ENCODE peak calls at places on chromosomes 1 and 21, in nine cellular contexts. Y is endodermal cell, Q is heart left ventricle, B is HepG2, X is lower lobe of right lung, P is coronary artery, N is ovary, E is lower leg skin, K is sigmoid colon. U is an unnamed sample.

GRCh38 chr1:30569384-30569783 is 154.0 kb downstream of the MATN1 start:
- DNase-seq in Y (no peak), Q (no peak), B (no peak), X (no peak), P (no peak), N (no peak), E (peak), K (no peak), U (no peak)

GRCh38 chr1:160837558-160838205 is 25.0 kb downstream of the CD244 start:
- DNase-seq in Y (no peak), Q (peak), B (no peak), X (peak), P (peak), N (peak), E (no peak), K (no peak), U (peak)

GRCh38 chr1:63691672-63692425 is 82.0 kb upstream of the ROR1 start:
- DNase-seq in Y (peak), Q (no peak), B (peak), X (no peak), P (no peak), N (peak), E (peak), K (peak), U (peak)

GRCh38 chr21:33682992-33683627 is 40.8 kb downstream of the ITSN1 start:
- DNase-seq in Y (no peak), Q (no peak), B (peak), X (no peak), P (no peak), N (no peak), E (no peak), K (no peak), U (peak)

GRCh38 chr1:181479137-181479745 is 4.1 kb upstream of the CACNA1E start:
- DNase-seq in Y (peak), Q (peak), B (peak), X (peak), P (no peak), N (peak), E (no peak), K (no peak), U (peak)

GRCh38 chr21:34372321-34372720 is 3.0 kb upstream of the SMIM11 start:
- DNase-seq in Y (peak), Q (no peak), B (peak), X (no peak), P (peak), N (no peak), E (no peak), K (no peak), U (no peak)

GRCh38 chr1:19651141-19651737 is 7.1 kb downstream of the NBL1 start:
- DNase-seq in Y (peak), Q (peak), B (peak), X (no peak), P (no peak), N (peak), E (no peak), K (peak), U (peak)

GRCh38 chr1:41914515-41914914 is 4.2 kb downstream of the HIVEP3 start:
- DNase-seq in Y (no peak), Q (no peak), B (no peak), X (no peak), P (no peak), N (no peak), E (no peak), K (no peak), U (no peak)

GRCh38 chr1:171226757-171227370 is 21.4 kb upstream of the FMO1 start:
- DNase-seq in Y (peak), Q (peak), B (peak), X (no peak), P (no peak), N (peak), E (peak), K (no peak), U (peak)

GRCh38 chr21:42417533-42417932 is 13.8 kb downstream of the UBASH3A start:
- DNase-seq in Y (no peak), Q (no peak), B (no peak), X (no peak), P (peak), N (no peak), E (no peak), K (no peak), U (no peak)

GRCh38 chr21:29194342-29194741 is 63.9 kb downstream of the MAP3K7CL start:
- DNase-seq in Y (no peak), Q (no peak), B (peak), X (no peak), P (no peak), N (no peak), E (no peak), K (no peak), U (no peak)

GRCh38 chr1:156897078-156897825 is 3.7 kb downstream of the PEAR1 start:
- DNase-seq in Y (peak), Q (no peak), B (no peak), X (no peak), P (no peak), N (no peak), E (no peak), K (no peak), U (peak)

GRCh38 chr1:214303106-214303505 is 22.1 kb downstream of the SMYD2 start:
- DNase-seq in Y (peak), Q (no peak), B (no peak), X (no peak), P (no peak), N (no peak), E (no peak), K (no peak), U (peak)

GRCh38 chr1:95850798-95851197 is 616.8 kb downstream of the RWDD3 start:
- DNase-seq in Y (no peak), Q (no peak), B (no peak), X (no peak), P (no peak), N (no peak), E (no peak), K (no peak), U (no peak)

GRCh38 chr1:84582802-84583587 is 8.8 kb upstream of the CTBS start:
- DNase-seq in Y (peak), Q (no peak), B (peak), X (no peak), P (no peak), N (no peak), E (no peak), K (no peak), U (peak)

GRCh38 chr1:92957020-92957734 is 4.1 kb downstream of the DIPK1A start:
- DNase-seq in Y (no peak), Q (no peak), B (no peak), X (no peak), P (no peak), N (no peak), E (no peak), K (no peak), U (no peak)

GRCh38 chr1:71170925-71171324 is 90.1 kb upstream of the ZRANB2 start:
- DNase-seq in Y (no peak), Q (no peak), B (no peak), X (no peak), P (no peak), N (no peak), E (no peak), K (no peak), U (no peak)

GRCh38 chr1:36796101-36796590 is 238.2 kb downstream of the GRIK3 start:
- DNase-seq in Y (no peak), Q (no peak), B (no peak), X (no peak), P (no peak), N (no peak), E (no peak), K (no peak), U (no peak)

GRCh38 chr1:192581131-192581927 is 5.8 kb downstream of the RGS1 start:
- DNase-seq in Y (no peak), Q (no peak), B (no peak), X (no peak), P (no peak), N (no peak), E (no peak), K (no peak), U (no peak)

GRCh38 chr1:227542153-227543120 is 20.9 kb upstream of the ZNF678 start:
- DNase-seq in Y (peak), Q (peak), B (peak), X (peak), P (peak), N (peak), E (peak), K (peak), U (peak)

GRCh38 chr1:24643362-24644346 is 552 bp downstream of the SRRM1 start:
- DNase-seq in Y (peak), Q (no peak), B (no peak), X (no peak), P (no peak), N (no peak), E (peak), K (no peak), U (no peak)

GRCh38 chr1:5711079-5711478 is 281.1 kb downstream of the NPHP4 start:
- DNase-seq in Y (peak), Q (no peak), B (no peak), X (peak), P (no peak), N (no peak), E (no peak), K (peak), U (no peak)

GRCh38 chr1:115767403-115767802 is 1.1 kb downstream of the CASQ2 start:
- DNase-seq in Y (no peak), Q (peak), B (no peak), X (no peak), P (no peak), N (no peak), E (no peak), K (no peak), U (no peak)

GRCh38 chr1:115765091-115765490 is 3.4 kb downstream of the CASQ2 start:
- DNase-seq in Y (no peak), Q (no peak), B (no peak), X (no peak), P (no peak), N (no peak), E (no peak), K (no peak), U (no peak)

GRCh38 chr1:115771847-115772457 is 3.4 kb upstream of the CASQ2 start:
- DNase-seq in Y (peak), Q (peak), B (peak), X (peak), P (peak), N (peak), E (peak), K (peak), U (peak)

GRCh38 chr1:115771094-115771846 is 2.8 kb upstream of the CASQ2 start:
- DNase-seq in Y (no peak), Q (no peak), B (no peak), X (no peak), P (no peak), N (no peak), E (no peak), K (no peak), U (no peak)

GRCh38 chr1:115768549-115768948 is at the start of gene CASQ2:
- DNase-seq in Y (no peak), Q (peak), B (no peak), X (no peak), P (peak), N (no peak), E (no peak), K (peak), U (no peak)
- H3K4me3 ChIP-seq in Y (no peak), Q (peak), B (no peak), X (no peak), P (peak), N (no peak), E (no peak), K (peak), U (no peak)

DNA sequence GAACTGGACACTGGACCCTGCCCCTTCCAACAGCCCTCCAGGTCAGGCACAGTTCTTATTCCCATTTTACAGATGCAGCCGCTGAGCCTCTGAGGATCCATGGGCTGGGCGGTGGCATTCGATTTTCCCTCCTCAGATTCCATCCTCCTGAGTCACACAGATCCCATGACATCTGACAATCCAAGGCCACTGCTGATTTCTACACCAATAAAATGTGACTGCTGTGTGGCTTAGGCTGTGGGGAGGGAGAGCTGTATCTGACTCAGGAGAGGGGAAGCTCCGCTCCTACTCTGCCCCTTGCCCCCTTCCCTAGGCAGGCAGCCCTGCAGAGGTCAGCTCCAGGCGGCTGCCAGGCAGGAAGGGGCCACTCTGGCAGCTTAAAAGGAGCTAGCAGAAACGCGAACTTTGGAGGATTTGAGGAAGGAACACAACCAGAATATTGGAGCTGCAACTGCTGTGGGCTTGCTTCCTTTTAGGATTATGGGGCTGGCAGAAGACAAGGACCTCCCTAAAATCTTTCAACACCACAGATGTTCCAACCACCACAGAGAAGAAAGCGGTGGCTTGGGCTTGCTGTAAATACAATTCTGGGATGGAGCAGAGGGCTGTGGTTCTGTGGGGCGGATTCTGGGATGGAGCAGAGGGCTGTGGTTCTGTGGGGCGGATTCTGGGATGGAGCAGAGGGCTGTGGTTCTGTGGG is 50.0 kb downstream of the MRPL37 start:
- DNase-seq in Y (peak), Q (no peak), B (peak), X (no peak), P (no peak), N (no peak), E (peak), K (no peak), U (peak)
- H3K4me3 ChIP-seq in Y (no peak), Q (no peak), B (no peak), X (no peak), P (no peak), N (no peak), E (no peak), K (no peak), U (no peak)

DNA sequence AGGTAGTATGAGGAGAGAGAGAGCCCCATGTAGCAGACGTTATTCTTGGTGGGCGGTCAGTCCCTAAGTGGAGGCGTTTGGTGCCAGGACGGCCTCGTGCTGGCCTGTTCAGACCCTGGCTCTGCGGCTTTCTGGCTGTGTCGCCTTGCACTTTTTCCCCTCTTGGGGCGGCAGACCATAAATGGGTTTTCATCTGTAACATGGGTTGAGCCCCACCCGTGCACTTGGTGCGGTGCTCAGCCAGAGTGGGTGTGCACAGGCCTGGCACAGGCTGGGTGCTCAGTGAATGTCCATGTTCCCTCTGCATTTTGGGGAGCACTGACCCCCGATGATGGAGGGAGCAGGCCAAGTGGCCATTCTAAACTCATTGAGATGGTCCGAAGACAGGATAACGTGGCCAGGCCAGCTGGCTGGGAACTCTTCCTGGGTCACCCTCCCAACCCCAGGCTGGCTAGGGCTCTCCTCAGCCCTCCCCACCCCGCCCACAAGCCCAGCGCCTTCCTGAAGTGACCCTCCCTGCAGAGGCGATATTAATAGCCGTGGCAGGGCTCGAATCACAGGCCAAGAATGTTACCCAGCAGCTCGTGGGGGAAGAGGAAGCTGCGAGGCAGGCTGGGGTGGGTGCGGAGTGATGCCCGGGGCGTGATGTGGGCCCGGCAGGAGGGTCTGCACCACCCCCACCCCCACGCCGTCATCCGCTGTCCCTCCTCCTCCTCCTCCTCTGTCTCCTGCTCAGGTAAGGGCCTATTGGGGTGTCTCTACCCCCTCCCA is 78.5 kb downstream of the ARHGEF10L start:
- DNase-seq in Y (no peak), Q (peak), B (no peak), X (peak), P (peak), N (no peak), E (peak), K (peak), U (peak)
- H3K4me3 ChIP-seq in Y (no peak), Q (peak), B (no peak), X (peak), P (peak), N (no peak), E (no peak), K (peak), U (peak)

GRCh38 chr1:75672108-75672507 is 52.4 kb upstream of the ACADM start:
- DNase-seq in Y (no peak), Q (no peak), B (peak), X (no peak), P (no peak), N (no peak), E (no peak), K (no peak), U (no peak)
- H3K4me3 ChIP-seq in Y (no peak), Q (no peak), B (no peak), X (no peak), P (no peak), N (no peak), E (no peak), K (no peak), U (no peak)

DNA sequence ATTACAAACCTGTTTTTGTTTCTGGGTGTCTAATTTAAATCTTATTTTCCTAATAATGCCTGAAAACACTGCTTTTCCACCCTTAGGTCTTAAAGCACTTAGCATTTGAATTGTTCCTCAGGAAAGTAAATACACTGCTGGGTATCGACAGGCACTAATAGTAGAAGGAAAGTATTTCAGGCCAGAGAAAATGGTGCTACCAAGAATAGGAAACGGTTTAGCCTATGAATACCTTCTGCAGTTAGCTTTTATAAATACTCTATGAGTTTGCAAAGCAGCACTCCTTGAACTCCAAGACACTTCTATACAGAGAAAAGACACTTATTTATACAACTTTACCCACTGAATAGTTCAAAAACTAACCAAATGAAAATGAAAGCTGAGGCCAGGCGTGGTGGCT is 6.8 kb downstream of the FUBP1 start:
- DNase-seq in Y (no peak), Q (no peak), B (no peak), X (no peak), P (no peak), N (no peak), E (no peak), K (no peak), U (no peak)
- H3K4me3 ChIP-seq in Y (no peak), Q (no peak), B (no peak), X (no peak), P (no peak), N (no peak), E (no peak), K (no peak), U (no peak)

GRCh38 chr1:7956218-7957032 is 5.1 kb upstream of the PARK7 start:
- DNase-seq in Y (no peak), Q (no peak), B (no peak), X (no peak), P (no peak), N (no peak), E (no peak), K (no peak), U (no peak)

GRCh38 chr1:7948950-7949349 is 8.3 kb upstream of the TNFRSF9 start:
- DNase-seq in Y (no peak), Q (no peak), B (no peak), X (no peak), P (no peak), N (no peak), E (no peak), K (no peak), U (peak)

GRCh38 chr1:7960165-7960564 is 1.3 kb upstream of the PARK7 start:
- DNase-seq in Y (no peak), Q (no peak), B (no peak), X (no peak), P (no peak), N (no peak), E (no peak), K (no peak), U (no peak)

GRCh38 chr1:7953850-7954609 is 7.5 kb upstream of the PARK7 start:
- DNase-seq in Y (peak), Q (peak), B (peak), X (peak), P (peak), N (peak), E (peak), K (peak), U (peak)

DNA sequence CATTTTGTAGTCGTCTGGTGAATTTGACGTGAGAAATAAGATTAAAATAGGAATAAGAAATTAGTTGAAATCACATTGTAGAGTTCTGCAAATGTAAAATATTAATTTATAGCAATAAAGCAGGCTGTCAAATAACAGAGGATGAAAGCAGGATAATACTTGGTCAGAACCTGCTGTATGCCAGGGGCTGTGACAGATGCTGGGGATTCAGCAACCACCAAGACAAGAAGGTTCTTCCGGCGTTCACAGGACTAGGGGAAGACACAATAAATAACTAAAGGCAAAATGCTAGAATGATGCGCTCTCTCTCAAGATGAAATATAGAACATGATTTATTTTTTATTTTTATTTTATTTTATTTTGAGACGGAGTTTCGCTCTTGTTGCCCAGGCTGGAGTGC is 6.8 kb upstream of the PARK7 start:
- DNase-seq in Y (no peak), Q (no peak), B (no peak), X (no peak), P (no peak), N (no peak), E (no peak), K (no peak), U (no peak)
- H3K4me3 ChIP-seq in Y (no peak), Q (peak), B (peak), X (peak), P (peak), N (peak), E (peak), K (peak), U (peak)

GRCh38 chr1:246579818-246580217 is 13.6 kb downstream of the CNST start:
- DNase-seq in Y (no peak), Q (no peak), B (no peak), X (no peak), P (no peak), N (no peak), E (no peak), K (no peak), U (no peak)
- H3K4me3 ChIP-seq in Y (no peak), Q (no peak), B (no peak), X (no peak), P (no peak), N (no peak), E (no peak), K (no peak), U (no peak)

GRCh38 chr21:36069713-36070573 is at the start of gene CBR1:
- DNase-seq in Y (peak), Q (peak), B (peak), X (peak), P (peak), N (peak), E (peak), K (peak), U (peak)
- H3K4me3 ChIP-seq in Y (peak), Q (peak), B (peak), X (peak), P (peak), N (peak), E (peak), K (peak), U (peak)

GRCh38 chr1:8374812-8375211 is 56.9 kb downstream of the SLC45A1 start:
- DNase-seq in Y (peak), Q (no peak), B (peak), X (no peak), P (peak), N (no peak), E (no peak), K (no peak), U (peak)

GRCh38 chr1:8371372-8371991 is 53.6 kb downstream of the SLC45A1 start:
- DNase-seq in Y (peak), Q (peak), B (no peak), X (no peak), P (no peak), N (no peak), E (no peak), K (no peak), U (no peak)

GRCh38 chr1:8376358-8376840 is 58.5 kb downstream of the SLC45A1 start:
- DNase-seq in Y (peak), Q (no peak), B (no peak), X (no peak), P (peak), N (no peak), E (no peak), K (no peak), U (no peak)

GRCh38 chr1:8374356-8374755 is 56.4 kb downstream of the SLC45A1 start:
- DNase-seq in Y (no peak), Q (no peak), B (no peak), X (no peak), P (peak), N (no peak), E (no peak), K (no peak), U (no peak)

GRCh38 chr1:8373547-8374270 is 55.8 kb downstream of the SLC45A1 start:
- DNase-seq in Y (no peak), Q (peak), B (no peak), X (peak), P (peak), N (peak), E (peak), K (peak), U (peak)
- H3K4me3 ChIP-seq in Y (no peak), Q (peak), B (no peak), X (no peak), P (peak), N (no peak), E (no peak), K (peak), U (no peak)

U was measured in cardiac fibroblast.